ENCODE peak calls at places on chromosomes 1 and 21, in six cellular contexts. D is adrenal gland, E is AG08395, M is T-helper 9 cell, Z is LoVo, Q is ovary. B is an unnamed sample.

GRCh38 chr1:16153110-16153998 is 2.5 kb downstream of the EPHA2 start:
- DNase-seq in D (no peak), E (no peak), M (no peak), Z (no peak), Q (no peak), B (no peak)

GRCh38 chr1:10900265-10900651 is 103.8 kb upstream of the CASZ1 start:
- DNase-seq in D (no peak), E (no peak), M (no peak), Z (no peak), Q (no peak), B (no peak)

GRCh38 chr1:216905781-216906180 is 182.6 kb upstream of the ESRRG start:
- DNase-seq in D (no peak), E (no peak), M (no peak), Z (no peak), Q (no peak), B (no peak)

GRCh38 chr21:44514218-44514520 is 25.8 kb downstream of the KRTAP10-1 start:
- DNase-seq in D (no peak), E (no peak), M (no peak), Z (no peak), Q (no peak), B (no peak)

GRCh38 chr1:93079685-93080141 is 630 bp downstream of the MTF2 start:
- DNase-seq in D (peak; percentile 37), E (peak; percentile 2), M (peak; percentile 4), Z (no peak), Q (peak; percentile 42), B (no peak)

GRCh38 chr1:147287133-147287865 is 44.8 kb downstream of the CHD1L start:
- DNase-seq in D (no peak), E (no peak), M (no peak), Z (no peak), Q (no peak), B (no peak)

GRCh38 chr1:203692565-203693470 is 66.2 kb downstream of the ATP2B4 start:
- DNase-seq in D (peak; percentile 86), E (peak; percentile 94), M (no peak), Z (peak; percentile 85), Q (peak; percentile 91), B (no peak)

GRCh38 chr1:29391362-29391880 is 155.1 kb downstream of the PTPRU start:
- DNase-seq in D (no peak), E (no peak), M (no peak), Z (no peak), Q (no peak), B (no peak)

GRCh38 chr1:178434899-178435298 is 61.9 kb downstream of the CLEC20A start:
- DNase-seq in D (no peak), E (no peak), M (no peak), Z (no peak), Q (no peak), B (no peak)

GRCh38 chr1:8976896-8977295 is 31.2 kb downstream of the CA6 start:
- DNase-seq in D (no peak), E (no peak), M (no peak), Z (no peak), Q (no peak), B (no peak)